ENCODE peak calls at places on chromosomes 5 and 9, in six cellular contexts. D is colonic mucosa; F is uterus; R is IMR-90; T is heart right ventricle; W is CD4-positive, CD25-positive, alpha-beta regulatory T cell. N is an unnamed sample.
A peak's percentile ranks its signal among the peaks of the same experiment; 100 is the strongest.

GRCh38 chr5:98573834-98574233 is 199.6 kb upstream of the RGMB start:
- DNase-seq in R (no peak), T (no peak), D (no peak), W (no peak), F (no peak), N (no peak)

GRCh38 chr5:166382031-166382430 is 1909.4 kb upstream of the WWC1 start:
- DNase-seq in F (no peak), D (no peak), T (no peak), W (no peak), R (no peak), N (no peak)

GRCh38 chr5:172854451-172854871 is 20.4 kb downstream of the ERGIC1 start:
- DNase-seq in T (no peak), R (peak; percentile 63), F (no peak), W (no peak), D (peak; percentile 64), N (peak; percentile 74)

GRCh38 chr5:25255128-25255527 is 610.4 kb upstream of the CDH10 start:
- DNase-seq in W (no peak), R (no peak), T (no peak), F (no peak), D (no peak), N (no peak)

GRCh38 chr5:5492087-5492933 is 69.8 kb downstream of the ICE1 start:
- DNase-seq in W (peak; percentile 59), T (no peak), R (peak; percentile 61), F (no peak), D (peak; percentile 36), N (no peak)

GRCh38 chr5:106454651-106455415 is 1215.9 kb downstream of the EFNA5 start:
- DNase-seq in D (no peak), R (peak; percentile 36), F (no peak), T (no peak), W (no peak), N (no peak)

GRCh38 chr5:169350016-169350415 is 49.1 kb upstream of the SLIT3 start:
- DNase-seq in R (peak; percentile 53), W (no peak), F (no peak), D (no peak), T (no peak), N (no peak)

GRCh38 chr9:113484258-113484730 is 20.8 kb downstream of the RGS3 start:
- DNase-seq in F (peak; percentile 63), R (peak; percentile 28), W (no peak), T (peak; percentile 81), D (peak; percentile 47), N (peak; percentile 33)

GRCh38 chr5:28403846-28404245 is 1365.5 kb upstream of the CDH9 start:
- DNase-seq in T (no peak), F (no peak), R (no peak), D (no peak), W (no peak), N (no peak)

GRCh38 chr5:140324041-140324833 is 21.3 kb upstream of the PFDN1 start:
- DNase-seq in D (no peak), W (no peak), T (no peak), F (no peak), R (peak; percentile 59), N (no peak)

GRCh38 chr9:116800885-116801284 is 113.8 kb downstream of the TRIM32 start:
- DNase-seq in F (no peak), T (no peak), R (no peak), W (no peak), D (no peak), N (no peak)

GRCh38 chr9:70954607-70955143 is 166.7 kb downstream of the TRPM3 start:
- DNase-seq in W (no peak), T (no peak), D (no peak), F (no peak), R (no peak), N (no peak)

GRCh38 chr5:149959406-149960236 is 937 bp upstream of the SLC26A2 start:
- DNase-seq in D (no peak), R (peak; percentile 58), W (peak; percentile 31), F (no peak), T (no peak), N (no peak)

GRCh38 chr5:156052697-156053455 is 274.1 kb upstream of the SGCD start:
- DNase-seq in F (no peak), T (no peak), W (no peak), D (no peak), R (no peak), N (no peak)

GRCh38 chr5:69527128-69527745 is 32.8 kb upstream of the GTF2H2C start:
- DNase-seq in W (no peak), F (no peak), R (no peak), D (no peak), T (no peak), N (no peak)
- H3K4me1 ChIP-seq in W (no peaks in the 10 kb centered on the region), F (no peaks in the 10 kb centered on the region), R (no peaks in the 10 kb centered on the region), D (peaks cover 16% of the 10 kb centered on the region), T (no peaks in the 10 kb centered on the region), N (no peaks in the 10 kb centered on the region)

DNA sequence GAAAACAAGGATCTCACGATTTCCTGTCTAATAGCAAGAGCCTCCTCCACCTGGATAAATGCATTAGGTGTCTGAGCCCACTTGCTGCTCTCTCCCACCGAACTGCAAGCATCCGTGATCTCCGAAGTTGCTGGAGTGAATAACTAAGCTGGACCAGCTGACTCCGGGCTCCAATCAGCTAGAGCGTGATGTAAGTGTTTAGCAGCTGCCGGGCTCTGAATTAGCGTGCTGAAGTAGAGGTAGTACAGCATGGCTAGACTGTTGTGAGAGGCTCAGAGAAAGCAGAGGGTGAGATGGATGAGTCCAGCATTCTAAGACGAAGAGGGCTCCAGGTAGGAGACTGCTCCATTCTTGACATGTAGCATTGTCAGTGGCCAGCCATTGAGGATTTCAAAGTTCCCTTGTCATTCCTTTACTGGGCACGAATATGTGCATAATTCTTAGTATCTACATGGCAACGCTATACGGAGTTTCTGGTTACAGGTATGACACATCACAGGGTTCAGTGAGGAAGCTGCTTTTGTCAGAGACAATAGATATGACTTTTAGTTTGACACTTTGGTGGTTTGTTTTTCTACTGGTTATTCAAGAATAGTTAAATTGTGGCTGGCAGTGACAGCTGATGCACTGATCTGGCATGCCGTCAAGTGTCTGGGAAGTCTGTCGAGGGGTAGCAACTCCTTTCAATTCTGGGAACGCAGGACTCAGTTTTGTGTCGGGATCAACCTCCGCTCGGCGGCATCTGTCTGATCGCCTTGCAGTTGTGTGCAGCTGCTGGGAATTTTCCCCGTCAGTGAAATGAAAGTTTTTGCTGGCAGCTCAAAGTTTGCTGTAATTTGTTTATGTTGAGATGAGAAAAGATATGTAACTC is 232.6 kb downstream of the MAST4 start:
- DNase-seq in T (peak; percentile 46), F (peak; percentile 82), W (peak; percentile 70), D (peak; percentile 41), R (peak; percentile 71), N (peak; percentile 67)
- H3K27ac ChIP-seq in T (peak overlapping the region; percentile 78), F (peak overlapping the region; percentile 62), W (peak overlapping the region; percentile 66), D (peak overlapping the region; percentile 19), R (no peak overlapping the region), N (peak overlapping the region; percentile 15)

GRCh38 chr5:159053216-159053615 is 46.5 kb downstream of the EBF1 start:
- DNase-seq in W (no peak), D (no peak), F (no peak), R (no peak), T (no peak), N (no peak)

GRCh38 chr5:159053708-159054107 is 46.0 kb downstream of the EBF1 start:
- DNase-seq in D (no peak), T (no peak), R (no peak), W (no peak), F (no peak), N (no peak)

GRCh38 chr5:159050408-159051091 is 49.2 kb downstream of the EBF1 start:
- DNase-seq in T (no peak), W (no peak), F (peak; percentile 34), D (no peak), R (peak; percentile 32), N (no peak)

GRCh38 chr5:159051431-159052281 is 48.1 kb downstream of the EBF1 start:
- DNase-seq in D (peak; percentile 24), F (peak; percentile 56), W (no peak), T (peak; percentile 75), R (no peak), N (peak; percentile 62)

DNA sequence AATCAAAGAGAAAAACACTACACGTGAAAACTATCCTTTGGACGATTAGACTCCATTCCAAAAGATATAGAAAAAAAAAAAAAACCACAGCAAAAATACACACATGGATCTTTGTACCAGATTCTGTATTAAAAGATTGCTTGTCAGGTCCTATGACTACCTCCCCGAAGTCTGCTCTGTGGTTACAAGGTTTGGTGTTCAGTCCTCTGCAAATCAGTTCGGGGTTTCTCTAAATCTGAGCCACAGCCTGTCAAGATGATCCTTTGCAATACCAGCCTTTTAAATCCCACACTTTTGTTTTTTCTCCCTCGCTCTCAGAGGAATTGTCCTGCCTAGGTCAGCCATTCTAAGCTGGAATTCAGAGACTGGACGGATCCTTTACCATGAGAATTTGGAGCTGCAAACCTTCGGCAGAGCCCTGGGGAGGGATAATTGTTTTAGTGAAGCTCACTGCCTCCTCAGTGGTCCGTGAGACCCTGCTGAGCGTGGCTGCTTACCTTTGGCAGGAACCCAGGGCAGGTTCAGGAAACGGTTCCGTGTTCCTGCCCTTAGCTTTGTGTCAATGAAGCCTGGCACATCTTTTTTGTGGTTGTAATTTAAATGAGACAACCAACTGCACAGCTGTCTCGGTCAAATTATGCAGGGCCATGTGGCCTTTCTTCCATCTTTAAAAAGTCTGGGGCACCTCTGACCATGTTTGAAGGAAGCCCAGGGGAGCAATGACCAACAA is 47.3 kb downstream of the EBF1 start:
- DNase-seq in F (no peak), D (no peak), W (no peak), T (no peak), R (no peak), N (no peak)
- H3K4me1 ChIP-seq in F (no peaks in the 10 kb centered on the region), D (no peaks in the 10 kb centered on the region), W (no peaks in the 10 kb centered on the region), T (peaks cover 53% of the 10 kb centered on the region), R (peaks cover 4% of the 10 kb centered on the region), N (no peaks in the 10 kb centered on the region)

DNA sequence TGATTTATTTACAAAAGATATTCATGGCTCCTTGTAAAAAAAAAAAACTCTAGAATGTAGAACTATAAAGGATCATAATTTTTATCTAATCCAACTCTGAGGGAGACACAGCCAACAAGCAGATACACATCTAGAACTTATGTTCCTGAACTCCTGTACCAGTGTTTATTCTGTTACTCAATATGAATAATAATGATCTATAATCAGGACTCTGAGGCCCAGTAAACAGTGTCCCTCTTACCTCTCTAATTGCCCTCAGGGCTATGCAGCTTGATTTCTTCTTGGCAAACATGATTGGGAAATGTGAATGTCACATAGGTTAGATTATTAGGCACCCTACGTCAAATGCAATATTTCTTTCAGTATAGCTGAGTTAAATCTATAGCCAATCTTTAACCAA is 391.6 kb upstream of the RPS23 start:
- DNase-seq in R (no peak), F (no peak), D (no peak), W (no peak), T (no peak), N (no peak)
- H3K27ac ChIP-seq in R (no peak overlapping the region), F (no peak overlapping the region), D (no peak overlapping the region), W (no peak overlapping the region), T (no peak overlapping the region), N (no peak overlapping the region)

DNA sequence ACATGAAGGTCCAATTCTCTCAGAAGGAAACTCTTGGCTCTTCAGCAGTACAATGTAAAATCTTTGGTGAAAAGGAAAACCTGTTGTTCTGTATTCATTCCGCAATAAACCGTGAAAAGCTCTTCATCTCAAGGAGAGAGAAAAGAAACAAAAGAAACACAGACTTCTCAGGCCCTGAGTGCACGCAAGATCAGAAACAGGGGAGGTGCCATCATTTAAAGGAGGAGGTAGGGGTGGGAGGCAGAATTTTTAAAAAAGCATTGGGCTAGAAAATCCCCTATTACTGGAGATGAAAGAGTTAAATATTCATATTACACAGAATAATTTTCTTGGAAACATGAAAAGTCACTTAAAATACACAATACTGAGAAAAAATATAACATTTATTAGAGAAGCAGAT is 56.3 kb downstream of the USP20 start:
- DNase-seq in R (no peak), D (no peak), F (no peak), T (no peak), W (peak; percentile 25), N (no peak)
- H3K4me1 ChIP-seq in R (peaks cover 15% of the 10 kb centered on the region), D (peaks cover 4% of the 10 kb centered on the region), F (no peaks in the 10 kb centered on the region), T (peaks cover 13% of the 10 kb centered on the region), W (peaks cover 96% of the 10 kb centered on the region), N (peaks cover 37% of the 10 kb centered on the region)